ENCODE peak calls at places on chromosomes 12 and 14, in nine cellular contexts. M is H1, Z is HFFc6, E is A673, L is fibroblast of lung, V is GM10248, P is fibroblast of mammary gland, A is upper lobe of right lung, Q is heart right ventricle. Y is an unnamed sample.
A peak's percentile ranks its signal among the peaks of the same experiment; 100 is the strongest.

GRCh38 chr12:64611430-64612286 is 1.4 kb downstream of the RASSF3 start:
- DNase-seq in L (peak; percentile 71), M (no peak), A (peak; percentile 77), Q (peak; percentile 37), P (peak; percentile 28), Z (peak; percentile 16), V (no peak), E (peak; percentile 30), Y (peak; percentile 60)

GRCh38 chr12:132388379-132389015 is 59.1 kb upstream of the GALNT9 start:
- DNase-seq in M (no peak), P (no peak), E (no peak), Z (no peak), A (no peak), L (no peak), V (no peak), Q (no peak), Y (no peak)

GRCh38 chr14:57979376-57980048 is 113.6 kb upstream of the SLC35F4 start:
- DNase-seq in V (no peak), Z (no peak), L (no peak), A (no peak), Q (no peak), P (no peak), E (no peak), M (no peak), Y (no peak)

GRCh38 chr12:47751561-47751960 is 7.1 kb downstream of the RAPGEF3 start:
- DNase-seq in P (no peak), E (no peak), V (no peak), Q (no peak), A (no peak), Z (no peak), L (no peak), M (no peak), Y (no peak)

GRCh38 chr12:55614764-55615163 is 21.9 kb upstream of the OR10P1 start:
- DNase-seq in V (no peak), P (no peak), Q (no peak), A (no peak), E (no peak), M (no peak), Z (no peak), L (no peak), Y (no peak)

GRCh38 chr14:61454545-61454944 is 133.2 kb downstream of the PRKCH start:
- DNase-seq in Z (no peak), V (no peak), Q (peak; percentile 75), P (no peak), M (peak; percentile 32), A (no peak), L (no peak), E (no peak), Y (no peak)

GRCh38 chr12:65596514-65597010 is 227.7 kb upstream of the HMGA2 start:
- DNase-seq in L (no peak), Q (no peak), M (no peak), E (no peak), V (no peak), P (peak; percentile 46), A (no peak), Z (no peak), Y (peak; percentile 99)

GRCh38 chr14:104516906-104517305 is 62.7 kb upstream of the C14orf180 start:
- DNase-seq in Z (no peak), Q (no peak), A (no peak), M (peak; percentile 7), P (no peak), E (no peak), L (no peak), V (no peak), Y (no peak)

GRCh38 chr14:20626274-20626673 is 15.2 kb downstream of the OR6S1 start:
- DNase-seq in P (no peak), A (no peak), E (no peak), Z (no peak), M (no peak), V (no peak), Q (no peak), L (no peak), Y (no peak)

GRCh38 chr12:123801573-123802178 is 39.6 kb downstream of the DNAH10 start:
- DNase-seq in L (peak; percentile 61), M (no peak), Q (no peak), V (peak; percentile 38), Z (peak; percentile 11), P (peak; percentile 57), A (no peak), E (peak; percentile 37), Y (peak; percentile 50)

GRCh38 chr12:65817866-65818265 is 6.4 kb upstream of the HMGA2 start:
- DNase-seq in M (no peak), E (peak; percentile 54), L (no peak), P (no peak), Z (no peak), V (no peak), A (no peak), Q (no peak), Y (no peak)

GRCh38 chr14:104582005-104582404 is 2.4 kb downstream of the C14orf180 start:
- DNase-seq in V (no peak), A (no peak), Z (no peak), L (no peak), E (no peak), M (no peak), P (no peak), Q (peak; percentile 70), Y (no peak)

GRCh38 chr12:14663002-14663401 is 33.4 kb downstream of the GUCY2C start:
- DNase-seq in Q (no peak), L (no peak), V (no peak), E (no peak), M (no peak), A (no peak), Z (no peak), P (no peak), Y (no peak)

GRCh38 chr14:93997933-93998870 is 1.1 kb downstream of the CCDC197 start:
- DNase-seq in E (no peak), Z (no peak), P (no peak), A (no peak), Q (no peak), L (no peak), V (no peak), M (no peak), Y (no peak)

GRCh38 chr12:100267603-100268281 is 765 bp downstream of the SCYL2 start:
- DNase-seq in M (peak; percentile 71), Q (peak; percentile 12), A (no peak), P (peak; percentile 50), Z (peak; percentile 14), L (peak; percentile 37), V (no peak), E (peak; percentile 17), Y (peak; percentile 40)

GRCh38 chr12:75813066-75813465 is 218.5 kb downstream of the PHLDA1 start:
- DNase-seq in Z (no peak), E (no peak), L (no peak), M (no peak), P (no peak), A (no peak), V (no peak), Q (no peak), Y (no peak)

GRCh38 chr12:23569388-23569787 is 380.1 kb downstream of the SOX5 start:
- DNase-seq in A (no peak), P (no peak), Q (no peak), V (no peak), Z (no peak), L (no peak), E (no peak), M (no peak), Y (no peak)

GRCh38 chr12:23566133-23566532 is 383.3 kb downstream of the SOX5 start:
- DNase-seq in Z (no peak), M (no peak), V (no peak), A (no peak), P (no peak), E (no peak), Q (no peak), L (no peak), Y (no peak)

GRCh38 chr12:23561536-23561935 is 387.9 kb downstream of the SOX5 start:
- DNase-seq in A (no peak), E (no peak), M (no peak), L (no peak), Z (no peak), V (no peak), Q (no peak), P (no peak), Y (no peak)

GRCh38 chr12:23560611-23561010 is 388.9 kb downstream of the SOX5 start:
- DNase-seq in Q (no peak), V (no peak), P (no peak), A (no peak), L (no peak), E (no peak), M (no peak), Z (no peak), Y (no peak)

GRCh38 chr12:23564454-23564853 is 385.0 kb downstream of the SOX5 start:
- DNase-seq in E (peak; percentile 84), P (no peak), L (peak; percentile 32), M (no peak), Q (no peak), V (no peak), Z (no peak), A (no peak), Y (no peak)
- TF ChIP-seq CTCF in E (no peak), P (no peak), L (no peak), M (no peak), Q (no peak), V (no peak), Z (no peak), A (no peak), Y (no peak)

DNA sequence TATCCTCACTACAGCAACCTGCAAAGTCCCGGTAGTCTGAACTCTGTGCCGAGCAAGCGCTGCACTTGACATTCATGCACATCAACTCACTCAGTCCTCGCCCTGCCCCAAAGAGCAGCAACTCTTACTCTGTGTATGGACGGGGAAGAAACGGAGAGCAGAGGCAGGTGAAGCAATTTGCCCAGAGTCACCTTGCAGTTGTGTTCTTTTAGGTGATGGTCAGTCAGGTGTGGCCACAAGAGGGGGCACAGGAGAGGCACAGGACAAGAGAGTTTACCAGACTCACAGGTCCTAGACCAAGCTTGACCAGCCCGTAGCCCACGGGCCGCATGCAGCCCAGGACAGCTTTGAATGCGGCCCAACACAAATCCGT is 39.1 kb downstream of the TSPAN11 start:
- DNase-seq in E (no peak), P (no peak), L (no peak), M (peak; percentile 57), A (no peak), Z (no peak), Q (no peak), V (no peak), Y (peak; percentile 32)
- TF ChIP-seq CTCF in E (no peak), P (peak; percentile 18), L (no peak), M (peak; percentile 63), A (no peak), Z (peak; percentile 46), Q (peak; percentile 22), V (no peak), Y (peak; percentile 6)

GRCh38 chr14:25943329-25943728 is 654.5 kb downstream of the NOVA1 start:
- DNase-seq in L (no peak), Z (no peak), E (no peak), M (no peak), V (no peak), P (no peak), A (no peak), Q (no peak), Y (no peak)
- TF ChIP-seq CTCF in L (no peak), Z (no peak), E (peak; percentile 18), M (no peak), V (no peak), P (no peak), A (no peak), Q (no peak), Y (no peak)

DNA sequence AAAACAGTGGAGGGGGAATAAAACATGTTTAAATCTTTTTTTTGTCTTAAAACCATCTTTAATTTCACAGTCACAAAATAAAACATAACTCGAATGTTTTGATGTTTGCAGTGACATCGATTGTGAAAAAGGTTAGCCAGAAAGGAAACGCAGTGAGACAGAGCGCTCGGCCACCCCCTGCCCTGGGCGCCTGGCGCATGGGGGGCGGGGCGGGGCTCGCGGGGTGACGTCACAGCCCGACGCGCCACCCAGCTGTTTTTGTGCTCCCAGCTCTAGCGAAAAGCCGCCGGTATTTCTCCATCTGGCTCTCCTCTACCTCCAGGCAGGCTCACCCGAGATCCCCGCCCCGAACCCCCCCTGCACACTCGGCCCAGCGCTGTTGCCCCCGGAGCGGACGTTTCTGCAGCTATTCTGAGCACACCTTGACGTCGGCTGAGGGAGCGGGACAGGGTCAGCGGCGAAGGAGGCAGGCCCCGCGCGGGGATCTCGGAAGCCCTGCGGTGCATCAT is at the start of gene GABARAPL1:
- DNase-seq in L (peak; percentile 93), Q (peak; percentile 90), A (peak; percentile 92), P (peak; percentile 77), M (peak; percentile 82), V (peak; percentile 83), Z (peak; percentile 63), E (peak; percentile 84), Y (peak; percentile 79)
- TF ChIP-seq CTCF in L (no peak), Q (no peak), A (no peak), P (no peak), M (no peak), V (no peak), Z (no peak), E (no peak), Y (no peak)